ENCODE peak calls at places on chromosomes 11 and 22, in nine cellular contexts. One of them, this sample, is unnamed.

GRCh38 chr11:119167933-119168332 is 592 bp upstream of the NLRX1 start:
- DNase-seq in HS-5: no peak
- DNase-seq in amygdala: no peak
- DNase-seq in CD4-positive, CD25-positive, alpha-beta regulatory T cell: no peak
- DNase-seq in stimulated activated CD4-positive, alpha-beta T cell treated with anti-CD3 and anti-CD28 coated beads, Interleukin-1b, Interleukin-23, amount 100 ng/mL, for 1 hour: no peak
- DNase-seq in osteocyte: no peak
- DNase-seq in MCF 10A: peak; percentile 23
- DNase-seq in trophoblast cell: no peak
- DNase-seq in naive thymus-derived CD4-positive, alpha-beta T cell: no peak
- DNase-seq in this sample: no peak

GRCh38 chr11:102244681-102245409 is 72.4 kb upstream of the BIRC3 start:
- DNase-seq in CD4-positive, CD25-positive, alpha-beta regulatory T cell: no peak
- DNase-seq in HS-5: peak; percentile 95
- DNase-seq in osteocyte: no peak
- DNase-seq in amygdala: no peak
- DNase-seq in stimulated activated CD4-positive, alpha-beta T cell treated with anti-CD3 and anti-CD28 coated beads, Interleukin-1b, Interleukin-23, amount 100 ng/mL, for 1 hour: no peak
- DNase-seq in naive thymus-derived CD4-positive, alpha-beta T cell: no peak
- DNase-seq in trophoblast cell: peak; percentile 84
- DNase-seq in MCF 10A: peak; percentile 95
- DNase-seq in this sample: no peak

GRCh38 chr11:7597620-7598019 is 75.7 kb downstream of the CYB5R2 start:
- DNase-seq in HS-5: no peak
- DNase-seq in naive thymus-derived CD4-positive, alpha-beta T cell: no peak
- DNase-seq in stimulated activated CD4-positive, alpha-beta T cell treated with anti-CD3 and anti-CD28 coated beads, Interleukin-1b, Interleukin-23, amount 100 ng/mL, for 1 hour: no peak
- DNase-seq in osteocyte: no peak
- DNase-seq in trophoblast cell: peak; percentile 84
- DNase-seq in MCF 10A: peak; percentile 35
- DNase-seq in CD4-positive, CD25-positive, alpha-beta regulatory T cell: no peak
- DNase-seq in amygdala: no peak
- DNase-seq in this sample: no peak

GRCh38 chr11:122486793-122487495 is 168.6 kb upstream of the UBASH3B start:
- DNase-seq in MCF 10A: peak; percentile 7
- DNase-seq in HS-5: no peak
- DNase-seq in trophoblast cell: peak; percentile 53
- DNase-seq in osteocyte: no peak
- DNase-seq in stimulated activated CD4-positive, alpha-beta T cell treated with anti-CD3 and anti-CD28 coated beads, Interleukin-1b, Interleukin-23, amount 100 ng/mL, for 1 hour: no peak
- DNase-seq in naive thymus-derived CD4-positive, alpha-beta T cell: no peak
- DNase-seq in amygdala: no peak
- DNase-seq in CD4-positive, CD25-positive, alpha-beta regulatory T cell: no peak
- DNase-seq in this sample: peak; percentile 14

GRCh38 chr22:50301581-50301991 is 5.9 kb downstream of the PLXNB2 start:
- DNase-seq in naive thymus-derived CD4-positive, alpha-beta T cell: no peak
- DNase-seq in CD4-positive, CD25-positive, alpha-beta regulatory T cell: no peak
- DNase-seq in trophoblast cell: no peak
- DNase-seq in osteocyte: no peak
- DNase-seq in HS-5: no peak
- DNase-seq in MCF 10A: no peak
- DNase-seq in amygdala: no peak
- DNase-seq in stimulated activated CD4-positive, alpha-beta T cell treated with anti-CD3 and anti-CD28 coated beads, Interleukin-1b, Interleukin-23, amount 100 ng/mL, for 1 hour: no peak
- DNase-seq in this sample: no peak

GRCh38 chr11:75077316-75077715 is 19.4 kb downstream of the OR2AT4 start:
- DNase-seq in amygdala: no peak
- DNase-seq in osteocyte: no peak
- DNase-seq in trophoblast cell: no peak
- DNase-seq in CD4-positive, CD25-positive, alpha-beta regulatory T cell: no peak
- DNase-seq in MCF 10A: peak; percentile 23
- DNase-seq in stimulated activated CD4-positive, alpha-beta T cell treated with anti-CD3 and anti-CD28 coated beads, Interleukin-1b, Interleukin-23, amount 100 ng/mL, for 1 hour: no peak
- DNase-seq in naive thymus-derived CD4-positive, alpha-beta T cell: no peak
- DNase-seq in HS-5: no peak
- DNase-seq in this sample: no peak

GRCh38 chr22:22099833-22100812 is 117.5 kb upstream of the TOP3B start:
- DNase-seq in naive thymus-derived CD4-positive, alpha-beta T cell: no peak
- DNase-seq in HS-5: no peak
- DNase-seq in trophoblast cell: no peak
- DNase-seq in CD4-positive, CD25-positive, alpha-beta regulatory T cell: peak; percentile 8
- DNase-seq in osteocyte: no peak
- DNase-seq in amygdala: no peak
- DNase-seq in stimulated activated CD4-positive, alpha-beta T cell treated with anti-CD3 and anti-CD28 coated beads, Interleukin-1b, Interleukin-23, amount 100 ng/mL, for 1 hour: no peak
- DNase-seq in MCF 10A: peak; percentile 15
- DNase-seq in this sample: no peak

GRCh38 chr11:48101958-48102357 is 114.7 kb upstream of the OR4B1 start:
- DNase-seq in amygdala: no peak
- DNase-seq in MCF 10A: no peak
- DNase-seq in stimulated activated CD4-positive, alpha-beta T cell treated with anti-CD3 and anti-CD28 coated beads, Interleukin-1b, Interleukin-23, amount 100 ng/mL, for 1 hour: no peak
- DNase-seq in CD4-positive, CD25-positive, alpha-beta regulatory T cell: no peak
- DNase-seq in trophoblast cell: no peak
- DNase-seq in HS-5: no peak
- DNase-seq in naive thymus-derived CD4-positive, alpha-beta T cell: no peak
- DNase-seq in osteocyte: no peak
- DNase-seq in this sample: no peak

GRCh38 chr11:76770642-76771445 is 12.3 kb upstream of the TSKU start:
- DNase-seq in HS-5: peak; percentile 74
- DNase-seq in MCF 10A: peak; percentile 78
- DNase-seq in osteocyte: no peak
- DNase-seq in CD4-positive, CD25-positive, alpha-beta regulatory T cell: no peak
- DNase-seq in trophoblast cell: peak; percentile 70
- DNase-seq in stimulated activated CD4-positive, alpha-beta T cell treated with anti-CD3 and anti-CD28 coated beads, Interleukin-1b, Interleukin-23, amount 100 ng/mL, for 1 hour: no peak
- DNase-seq in naive thymus-derived CD4-positive, alpha-beta T cell: no peak
- DNase-seq in amygdala: no peak
- DNase-seq in this sample: no peak

GRCh38 chr22:43013355-43014061 is 1.4 kb downstream of the PACSIN2 start:
- DNase-seq in osteocyte: no peak
- DNase-seq in amygdala: no peak
- DNase-seq in CD4-positive, CD25-positive, alpha-beta regulatory T cell: peak; percentile 25
- DNase-seq in MCF 10A: no peak
- DNase-seq in trophoblast cell: no peak
- DNase-seq in naive thymus-derived CD4-positive, alpha-beta T cell: no peak
- DNase-seq in HS-5: no peak
- DNase-seq in stimulated activated CD4-positive, alpha-beta T cell treated with anti-CD3 and anti-CD28 coated beads, Interleukin-1b, Interleukin-23, amount 100 ng/mL, for 1 hour: no peak
- DNase-seq in this sample: peak; percentile 68

GRCh38 chr11:73245461-73245860 is 26.7 kb upstream of the P2RY6 start:
- DNase-seq in stimulated activated CD4-positive, alpha-beta T cell treated with anti-CD3 and anti-CD28 coated beads, Interleukin-1b, Interleukin-23, amount 100 ng/mL, for 1 hour: no peak
- DNase-seq in HS-5: no peak
- DNase-seq in CD4-positive, CD25-positive, alpha-beta regulatory T cell: no peak
- DNase-seq in MCF 10A: no peak
- DNase-seq in amygdala: no peak
- DNase-seq in trophoblast cell: no peak
- DNase-seq in osteocyte: no peak
- DNase-seq in naive thymus-derived CD4-positive, alpha-beta T cell: no peak
- DNase-seq in this sample: no peak

GRCh38 chr22:33476716-33477115 is 418.5 kb upstream of the SYN3 start:
- DNase-seq in naive thymus-derived CD4-positive, alpha-beta T cell: no peak
- DNase-seq in stimulated activated CD4-positive, alpha-beta T cell treated with anti-CD3 and anti-CD28 coated beads, Interleukin-1b, Interleukin-23, amount 100 ng/mL, for 1 hour: no peak
- DNase-seq in HS-5: no peak
- DNase-seq in CD4-positive, CD25-positive, alpha-beta regulatory T cell: no peak
- DNase-seq in trophoblast cell: peak; percentile 5
- DNase-seq in osteocyte: no peak
- DNase-seq in amygdala: no peak
- DNase-seq in MCF 10A: no peak
- DNase-seq in this sample: no peak

GRCh38 chr11:129804012-129804411 is 11.6 kb upstream of the TMEM45B start:
- DNase-seq in osteocyte: no peak
- DNase-seq in HS-5: no peak
- DNase-seq in MCF 10A: no peak
- DNase-seq in CD4-positive, CD25-positive, alpha-beta regulatory T cell: peak; percentile 64
- DNase-seq in amygdala: no peak
- DNase-seq in trophoblast cell: no peak
- DNase-seq in stimulated activated CD4-positive, alpha-beta T cell treated with anti-CD3 and anti-CD28 coated beads, Interleukin-1b, Interleukin-23, amount 100 ng/mL, for 1 hour: no peak
- DNase-seq in naive thymus-derived CD4-positive, alpha-beta T cell: no peak
- DNase-seq in this sample: no peak

GRCh38 chr11:91796999-91797398 is 427.6 kb upstream of the FAT3 start:
- DNase-seq in MCF 10A: no peak
- DNase-seq in naive thymus-derived CD4-positive, alpha-beta T cell: no peak
- DNase-seq in trophoblast cell: no peak
- DNase-seq in osteocyte: no peak
- DNase-seq in amygdala: no peak
- DNase-seq in HS-5: no peak
- DNase-seq in stimulated activated CD4-positive, alpha-beta T cell treated with anti-CD3 and anti-CD28 coated beads, Interleukin-1b, Interleukin-23, amount 100 ng/mL, for 1 hour: no peak
- DNase-seq in CD4-positive, CD25-positive, alpha-beta regulatory T cell: no peak
- DNase-seq in this sample: no peak

GRCh38 chr11:93849751-93850584 is 450 bp downstream of the VSTM5 start:
- DNase-seq in stimulated activated CD4-positive, alpha-beta T cell treated with anti-CD3 and anti-CD28 coated beads, Interleukin-1b, Interleukin-23, amount 100 ng/mL, for 1 hour: no peak
- DNase-seq in MCF 10A: no peak
- DNase-seq in HS-5: no peak
- DNase-seq in osteocyte: peak; percentile 81
- DNase-seq in amygdala: no peak
- DNase-seq in CD4-positive, CD25-positive, alpha-beta regulatory T cell: no peak
- DNase-seq in naive thymus-derived CD4-positive, alpha-beta T cell: no peak
- DNase-seq in trophoblast cell: no peak
- DNase-seq in this sample: no peak